ENCODE peak calls at places on chromosomes 2 and 18, in four cellular contexts. O is NB4, Y is stomach, W is body of pancreas. K is an unnamed sample.

GRCh38 chr2:23569761-23570383 is 184.9 kb downstream of the KLHL29 start:
- DNase-seq in O (no peak), Y (no peak), W (no peak), K (no peak)

GRCh38 chr2:53021828-53022227 is 745.8 kb upstream of the CHAC2 start:
- DNase-seq in O (peak; percentile 11), Y (no peak), W (no peak), K (no peak)

GRCh38 chr2:143877056-143877455 is 642.9 kb downstream of the ZEB2 start:
- DNase-seq in O (no peak), Y (no peak), W (no peak), K (no peak)

GRCh38 chr2:26609839-26610277 is 31.3 kb downstream of the CIB4 start:
- DNase-seq in O (peak; percentile 23), Y (no peak), W (no peak), K (no peak)

GRCh38 chr18:55779461-55779710 is 191.4 kb upstream of the TCF4 start:
- DNase-seq in O (no peak), Y (no peak), W (no peak), K (no peak)

GRCh38 chr2:176830362-176830761 is 382.2 kb upstream of the HNRNPA3 start:
- DNase-seq in O (peak; percentile 36), Y (no peak), W (no peak), K (peak; percentile 8)

GRCh38 chr2:152468832-152469692 is 134.1 kb downstream of the FMNL2 start:
- DNase-seq in O (peak; percentile 85), Y (no peak), W (no peak), K (no peak)

GRCh38 chr2:98623657-98624056 is 15.3 kb downstream of the UNC50 start:
- DNase-seq in O (no peak), Y (no peak), W (no peak), K (no peak)

GRCh38 chr2:44836174-44836573 is 105.3 kb upstream of the SIX3 start:
- DNase-seq in O (no peak), Y (no peak), W (no peak), K (no peak)

GRCh38 chr2:189142893-189143759 is 36.4 kb downstream of the COL5A2 start:
- DNase-seq in O (peak; percentile 63), Y (peak; percentile 48), W (peak; percentile 43), K (peak; percentile 63)

GRCh38 chr2:133780099-133780996 is 212.1 kb upstream of the NCKAP5 start:
- DNase-seq in O (peak; percentile 69), Y (peak; percentile 60), W (peak; percentile 70), K (peak; percentile 76)

GRCh38 chr2:70935468-70936164 is at the start of gene ATP6V1B1:
- DNase-seq in O (no peak), Y (peak; percentile 35), W (peak; percentile 8), K (no peak)

GRCh38 chr2:21317131-21317530 is 193.4 kb downstream of the TDRD15 start:
- DNase-seq in O (peak; percentile 64), Y (peak; percentile 50), W (peak; percentile 60), K (peak; percentile 61)

GRCh38 chr2:159961005-159961404 is 101.4 kb downstream of the PLA2R1 start:
- DNase-seq in O (no peak), Y (no peak), W (no peak), K (no peak)

GRCh38 chr18:69680128-69680527 is 267.5 kb downstream of the CD226 start:
- DNase-seq in O (no peak), Y (no peak), W (no peak), K (no peak)

GRCh38 chr2:167844714-167845530 is 402.5 kb downstream of the STK39 start:
- DNase-seq in O (peak; percentile 47), Y (no peak), W (no peak), K (peak; percentile 15)

GRCh38 chr2:237685408-237685807 is 58.0 kb downstream of the LRRFIP1 start:
- DNase-seq in O (no peak), Y (no peak), W (no peak), K (no peak)

GRCh38 chr2:237687666-237688065 is 60.3 kb downstream of the LRRFIP1 start:
- DNase-seq in O (peak; percentile 97), Y (peak; percentile 67), W (peak; percentile 39), K (peak; percentile 44)

GRCh38 chr2:237688081-237688480 is 60.7 kb downstream of the LRRFIP1 start:
- DNase-seq in O (no peak), Y (no peak), W (no peak), K (no peak)

GRCh38 chr2:237689569-237690131 is 62.3 kb downstream of the LRRFIP1 start:
- DNase-seq in O (no peak), Y (peak; percentile 76), W (no peak), K (no peak)

DNA sequence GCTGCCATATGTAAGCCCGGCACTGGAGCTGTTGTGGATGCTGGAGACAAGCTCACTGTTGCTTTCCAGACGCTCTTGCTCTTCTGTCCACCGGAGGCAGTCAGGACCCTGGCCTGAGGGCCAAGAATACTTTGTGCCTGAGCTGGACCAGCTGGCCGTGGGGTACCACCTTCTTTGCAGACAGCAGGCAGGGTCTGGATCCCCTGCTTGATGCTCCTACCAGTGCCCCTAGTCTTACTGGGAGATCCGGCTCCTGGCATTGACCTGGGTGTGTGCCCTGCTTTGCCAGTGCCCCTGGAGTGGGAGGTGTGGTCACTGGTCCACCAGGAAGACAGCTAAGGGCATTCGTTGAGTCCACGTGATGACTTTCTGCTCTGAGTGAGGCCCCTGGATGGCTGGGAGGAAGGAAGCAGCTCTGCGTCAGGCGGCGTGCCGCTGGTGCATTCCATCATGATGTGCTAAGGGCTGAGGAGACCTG is 59.3 kb downstream of the LRRFIP1 start:
- DNase-seq in O (peak; percentile 41), Y (no peak), W (no peak), K (no peak)
- TF ChIP-seq CTCF in O (peak; percentile 49), Y (no peak), W (no peak), K (peak; percentile 32)

GRCh38 chr2:37323770-37324535 is 680 bp downstream of the PRKD3 start:
- DNase-seq in O (peak; percentile 67), Y (no peak), W (peak; percentile 33), K (peak; percentile 10)

GRCh38 chr2:37323176-37323575 is 1.5 kb downstream of the PRKD3 start:
- DNase-seq in O (peak; percentile 17), Y (no peak), W (no peak), K (no peak)

GRCh38 chr2:37325625-37326071 is 1.0 kb upstream of the PRKD3 start:
- DNase-seq in O (peak; percentile 25), Y (no peak), W (no peak), K (no peak)

GRCh38 chr2:37324786-37325624 is at the start of gene PRKD3:
- DNase-seq in O (peak; percentile 87), Y (peak; percentile 80), W (no peak), K (peak; percentile 59)

DNA sequence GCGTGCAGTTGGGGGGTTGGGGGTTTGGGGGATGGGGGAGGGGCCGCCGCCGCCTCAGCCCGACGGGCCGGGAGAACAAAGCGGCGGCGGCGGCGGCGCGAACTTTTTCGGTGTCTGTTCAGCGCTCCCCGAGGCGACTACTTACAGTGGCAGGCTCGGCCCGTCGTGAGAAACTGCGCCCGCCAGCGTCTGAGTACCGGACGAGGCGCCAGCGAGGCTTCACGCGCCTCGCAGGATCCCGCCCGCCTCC is 172 bp downstream of the PRKD3 start:
- DNase-seq in O (no peak), Y (no peak), W (peak; percentile 80), K (no peak)
- TF ChIP-seq CTCF in O (no peak), Y (no peak), W (no peak), K (no peak)

GRCh38 chr2:202009563-202009962 is 24.1 kb upstream of the FZD7 start:
- DNase-seq in O (no peak), Y (no peak), W (no peak), K (no peak)

GRCh38 chr2:202005272-202005887 is 28.3 kb upstream of the FZD7 start:
- DNase-seq in O (no peak), Y (no peak), W (no peak), K (no peak)

GRCh38 chr2:202009019-202009481 is 24.6 kb upstream of the FZD7 start:
- DNase-seq in O (no peak), Y (no peak), W (no peak), K (no peak)

GRCh38 chr2:202002381-202002780 is 31.3 kb upstream of the FZD7 start:
- DNase-seq in O (no peak), Y (no peak), W (no peak), K (no peak)

DNA sequence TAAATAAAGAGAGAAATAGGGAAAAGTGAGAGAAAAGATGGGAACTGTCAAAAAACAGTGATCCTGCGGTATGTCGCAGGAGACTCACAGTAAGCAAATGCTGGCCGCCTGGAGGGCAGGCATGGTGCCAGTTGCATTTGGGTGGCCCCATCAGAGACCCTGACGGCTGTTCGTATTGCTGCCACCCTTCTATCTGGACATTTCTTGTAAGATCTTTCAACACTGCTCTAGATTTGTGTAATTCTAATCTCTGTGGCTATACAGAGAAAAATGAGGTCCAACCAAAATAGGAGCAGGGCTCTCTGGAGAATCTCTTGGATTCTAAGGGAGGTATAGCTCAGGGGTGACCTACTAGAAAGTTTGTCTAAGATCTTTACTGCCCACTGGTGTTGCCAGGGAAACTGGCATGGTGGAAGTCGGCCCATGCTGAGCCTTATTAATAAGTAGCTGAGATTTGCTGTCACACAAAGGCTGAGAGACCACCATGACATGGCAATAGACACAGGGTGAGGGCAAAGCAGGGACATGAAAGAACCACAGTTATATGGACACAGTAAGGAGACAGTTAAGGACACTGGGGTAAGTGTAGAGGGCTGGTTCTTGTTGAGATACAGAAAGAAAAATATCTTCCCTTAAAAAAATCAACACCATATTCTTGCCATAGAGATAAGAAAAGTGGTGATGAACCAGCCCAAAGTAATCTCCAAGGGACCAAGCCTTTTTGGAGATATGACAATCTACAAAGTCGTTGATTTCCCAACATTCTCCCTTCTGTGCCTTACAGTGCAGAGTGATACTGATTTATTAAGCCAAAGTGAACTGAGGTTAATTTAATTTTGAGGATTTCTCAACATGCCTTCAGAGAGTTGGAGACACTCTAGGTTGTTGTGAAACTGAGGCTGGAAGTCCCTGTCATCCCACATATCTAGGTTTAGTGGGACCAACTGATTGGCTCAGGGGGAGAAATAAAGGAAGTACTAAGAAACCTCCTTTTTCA is 26.3 kb upstream of the FZD7 start:
- DNase-seq in O (no peak), Y (no peak), W (no peak), K (no peak)
- TF ChIP-seq CTCF in O (no peak), Y (no peak), W (no peak), K (no peak)

DNA sequence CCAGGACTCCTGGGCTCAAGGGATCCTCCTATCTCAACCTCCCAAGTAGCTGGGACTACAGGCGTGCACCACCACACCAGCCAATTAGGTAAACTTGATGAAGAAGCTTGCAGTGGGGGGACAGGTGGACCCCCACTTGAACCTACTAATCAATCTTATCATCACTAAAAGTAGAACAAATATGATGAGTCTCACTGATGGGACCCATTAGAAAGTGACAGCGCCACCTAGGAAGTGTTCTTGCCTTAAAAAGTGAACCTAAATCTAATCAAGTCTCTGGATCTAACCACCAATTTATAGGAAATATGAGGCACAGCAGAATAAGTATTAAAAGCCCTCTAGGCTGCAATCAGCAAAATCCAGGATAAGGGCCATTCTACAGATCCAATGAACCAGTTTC is 79.2 kb downstream of the BIN1 start:
- DNase-seq in O (peak; percentile 34), Y (no peak), W (no peak), K (no peak)
- TF ChIP-seq CTCF in O (peak; percentile 48), Y (no peak), W (no peak), K (no peak)

GRCh38 chr2:217918220-217919024 is 84.4 kb downstream of the TNS1 start:
- DNase-seq in O (peak; percentile 29), Y (no peak), W (no peak), K (peak; percentile 30)
- TF ChIP-seq CTCF in O (peak; percentile 15), Y (no peak), W (no peak), K (peak; percentile 23)

DNA sequence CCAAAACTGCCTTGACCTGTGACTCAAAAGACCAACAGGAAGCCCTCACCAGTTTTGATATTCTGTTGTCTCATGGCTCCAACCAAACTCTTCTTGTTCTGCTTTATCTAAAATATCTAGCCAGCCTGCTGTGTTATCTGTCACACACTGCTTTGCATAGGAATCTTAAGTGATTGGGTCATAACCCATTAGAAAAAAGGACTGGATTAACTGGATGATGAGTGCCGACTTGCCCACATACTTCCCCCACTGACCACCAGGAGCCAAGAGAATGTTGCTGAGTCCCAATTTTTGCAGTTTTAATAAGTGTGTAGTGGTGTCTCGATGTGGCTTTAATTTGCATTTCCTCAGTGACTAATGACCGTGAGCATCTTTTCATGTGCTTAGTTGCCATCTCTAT is 6.5 kb downstream of the MOGAT1 start:
- DNase-seq in O (no peak), Y (no peak), W (no peak), K (no peak)
- TF ChIP-seq CTCF in O (no peak), Y (no peak), W (no peak), K (peak; percentile 29)